ENCODE peak calls at places on chromosomes 6 and 20, in four cellular contexts. Q is pancreas, M is suprapubic skin, N is SK-N-SH. H is an unnamed sample.

GRCh38 chr6:72416744-72417143 is 205.1 kb upstream of the KCNQ5 start:
- DNase-seq in Q (no peak), M (no peak), N (no peak), H (peak; percentile 42)

GRCh38 chr6:25769983-25770382 is 15.4 kb downstream of the SLC17A4 start:
- DNase-seq in Q (no peak), M (no peak), N (no peak), H (no peak)

GRCh38 chr20:41697861-41698559 is 79.8 kb upstream of the CHD6 start:
- DNase-seq in Q (no peak), M (no peak), N (peak; percentile 50), H (peak; percentile 16)

GRCh38 chr6:83637953-83638352 is 70.9 kb downstream of the SNAP91 start:
- DNase-seq in Q (no peak), M (no peak), N (no peak), H (no peak)

GRCh38 chr20:32743237-32744112 is at the start of gene COMMD7:
- DNase-seq in Q (peak; percentile 61), M (peak; percentile 74), N (peak; percentile 86), H (peak; percentile 68)

GRCh38 chr6:156387472-156387871 is 389.7 kb upstream of the ARID1B start:
- DNase-seq in Q (no peak), M (no peak), N (no peak), H (no peak)

GRCh38 chr6:17178754-17179153 is 76.9 kb downstream of the STMND1 start:
- DNase-seq in Q (no peak), M (no peak), N (peak; percentile 36), H (no peak)

GRCh38 chr6:28357036-28357435 is 7.3 kb downstream of the ZKSCAN3 start:
- DNase-seq in Q (no peak), M (no peak), N (no peak), H (no peak)

GRCh38 chr6:33607784-33608161 is 13.3 kb upstream of the ITPR3 start:
- DNase-seq in Q (no peak), M (no peak), N (peak; percentile 43), H (no peak)